ENCODE peak calls at places on chromosomes 5 and 9, in nine cellular contexts. Y, L, E, Z, Q, B, I, F and N are unnamed samples.
A peak's percentile ranks its signal among the peaks of the same experiment; 100 is the strongest.

GRCh38 chr5:171920765-171921391 is 85.6 kb downstream of the FBXW11 start:
- DNase-seq in F (no peak), L (no peak), I (no peak), Q (no peak), E (no peak), Y (no peak), Z (no peak), B (no peak), N (no peak)

GRCh38 chr9:128214571-128215490 is 11.7 kb downstream of the DNM1 start:
- DNase-seq in Y (peak; percentile 44), Q (no peak), F (no peak), I (no peak), L (no peak), B (no peak), Z (no peak), E (no peak), N (no peak)

GRCh38 chr5:134446938-134447337 is 35.3 kb upstream of the CDKN2AIPNL start:
- DNase-seq in Q (no peak), Y (no peak), I (no peak), Z (no peak), F (no peak), E (no peak), L (no peak), B (peak; percentile 54), N (peak; percentile 84)

GRCh38 chr5:163867738-163868137 is 362.3 kb downstream of the MAT2B start:
- DNase-seq in Z (peak; percentile 37), I (no peak), E (no peak), Y (no peak), B (no peak), Q (no peak), F (no peak), L (peak; percentile 65), N (no peak)

GRCh38 chr5:140084466-140084865 is 29.4 kb upstream of the PURA start:
- DNase-seq in Z (no peak), E (no peak), I (no peak), L (no peak), Q (no peak), F (no peak), Y (no peak), B (no peak), N (no peak)

GRCh38 chr9:108093773-108094675 is 604.5 kb upstream of the KLF4 start:
- DNase-seq in Q (peak; percentile 95), B (no peak), I (peak; percentile 97), L (no peak), F (no peak), E (no peak), Y (peak; percentile 90), Z (peak; percentile 30), N (peak; percentile 17)

GRCh38 chr9:73349476-73349875 is 197.8 kb downstream of the ANXA1 start:
- DNase-seq in I (no peak), L (no peak), E (no peak), Q (peak; percentile 5), Z (no peak), Y (no peak), B (no peak), F (no peak), N (no peak)

GRCh38 chr5:61965074-61965473 is 340.9 kb upstream of the KIF2A start:
- DNase-seq in I (no peak), Y (no peak), Q (peak; percentile 8), B (no peak), Z (peak; percentile 19), F (no peak), E (no peak), L (no peak), N (no peak)

GRCh38 chr5:92309336-92309991 is 926.3 kb upstream of the ARRDC3 start:
- DNase-seq in E (no peak), F (no peak), I (peak; percentile 13), Z (peak; percentile 78), L (peak; percentile 59), Y (peak; percentile 61), B (peak; percentile 20), Q (peak; percentile 1), N (peak; percentile 60)

GRCh38 chr5:54264574-54264973 is 45.8 kb downstream of the ARL15 start:
- DNase-seq in Y (no peak), L (no peak), Q (no peak), Z (no peak), F (no peak), B (no peak), I (no peak), E (no peak), N (no peak)

GRCh38 chr5:131539251-131539650 is 95.8 kb downstream of the RAPGEF6 start:
- DNase-seq in E (no peak), F (no peak), L (no peak), Q (no peak), I (no peak), Z (no peak), Y (no peak), B (no peak), N (no peak)

GRCh38 chr5:93058309-93058708 is 522.7 kb downstream of the NR2F1-AS1 start:
- DNase-seq in Y (peak; percentile 81), I (no peak), E (no peak), Q (peak; percentile 46), L (peak; percentile 92), Z (peak; percentile 97), B (no peak), F (no peak), N (no peak)

GRCh38 chr5:140073296-140073695 is 30.2 kb upstream of the NRG2 start:
- DNase-seq in Y (peak; percentile 45), I (no peak), E (no peak), F (peak; percentile 4), Z (peak; percentile 42), B (peak; percentile 41), Q (no peak), L (peak; percentile 17), N (peak; percentile 78)

GRCh38 chr5:32668552-32668951 is 42.6 kb upstream of the NPR3 start:
- DNase-seq in Z (no peak), I (no peak), F (no peak), Y (no peak), Q (no peak), B (no peak), L (no peak), E (no peak), N (no peak)

GRCh38 chr5:122493091-122493775 is 181.2 kb downstream of the SNCAIP start:
- DNase-seq in I (no peak), Y (no peak), F (no peak), L (no peak), E (no peak), B (no peak), Z (no peak), Q (no peak), N (no peak)

GRCh38 chr9:137429546-137429890 is 6.3 kb downstream of the NOXA1 start:
- DNase-seq in Y (no peak), I (no peak), L (no peak), F (no peak), Z (no peak), Q (no peak), E (no peak), B (no peak), N (no peak)

GRCh38 chr9:131667576-131667975 is 72.3 kb downstream of the RAPGEF1 start:
- DNase-seq in I (no peak), Z (no peak), B (no peak), Y (no peak), L (no peak), F (no peak), Q (no peak), E (no peak), N (no peak)

GRCh38 chr9:72954431-72955420 is 1.9 kb upstream of the ALDH1A1 start:
- DNase-seq in L (no peak), Z (peak; percentile 43), Y (no peak), I (no peak), Q (no peak), E (no peak), F (no peak), B (no peak), N (no peak)

GRCh38 chr5:143180751-143181150 is 222.7 kb downstream of the NR3C1 start:
- DNase-seq in Y (no peak), Q (no peak), F (no peak), B (no peak), E (no peak), I (no peak), Z (no peak), L (no peak), N (no peak)

DNA sequence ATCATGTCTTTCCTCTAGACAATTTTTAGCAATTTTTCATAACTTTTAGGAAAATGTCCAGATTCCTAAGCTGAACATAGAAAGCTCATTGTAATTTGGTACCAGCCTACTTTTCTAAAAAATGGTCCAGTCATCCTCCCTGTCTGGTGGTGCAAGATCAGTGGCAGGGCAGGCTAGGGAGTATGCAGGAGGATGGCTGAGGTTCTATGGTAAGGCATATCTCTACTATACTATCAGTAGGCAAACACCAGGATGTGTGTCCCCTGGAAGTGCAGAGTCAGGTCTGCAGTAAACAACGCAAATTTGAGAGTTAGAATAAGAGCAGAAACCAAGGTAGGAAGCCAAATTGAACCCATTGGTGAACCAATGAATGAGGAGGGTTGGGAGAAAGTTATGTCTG is 22.8 kb upstream of the RFX3 start:
- DNase-seq in B (no peak), Y (no peak), Z (no peak), Q (no peak), E (no peak), L (no peak), F (no peak), I (no peak), N (no peak)
- H3K4me1 ChIP-seq in B (no peaks in the 10 kb centered on the region), Y (no peaks in the 10 kb centered on the region), Z (no peaks in the 10 kb centered on the region), Q (no peaks in the 10 kb centered on the region), E (no peaks in the 10 kb centered on the region), L (no peaks in the 10 kb centered on the region), F (no peaks in the 10 kb centered on the region), I (no peaks in the 10 kb centered on the region), N (peaks cover 7% of the 10 kb centered on the region)

DNA sequence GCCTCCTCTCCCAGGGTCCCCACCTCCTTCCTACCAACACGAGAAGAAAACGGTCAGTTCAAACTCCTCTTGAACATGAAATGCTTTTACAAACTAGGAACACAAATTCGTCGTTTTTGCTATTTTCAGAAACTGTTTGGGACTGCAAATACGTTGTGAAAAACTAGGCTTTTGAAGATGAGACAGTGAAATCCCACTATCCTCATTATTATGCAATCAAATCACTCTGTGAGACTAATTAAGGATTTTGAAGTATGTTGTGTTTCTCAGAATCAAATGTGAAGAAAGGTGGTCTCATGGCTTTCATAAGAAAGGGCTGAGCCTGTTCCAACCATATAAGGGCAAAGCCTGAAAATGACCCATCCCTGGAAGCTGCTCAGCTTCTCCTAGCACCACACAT is 33.2 kb downstream of the CDH6 start:
- DNase-seq in Y (no peak), F (no peak), Z (no peak), B (no peak), I (no peak), L (no peak), Q (no peak), E (no peak), N (no peak)
- H2AFZ ChIP-seq in Y (no peak overlapping the region), F (no peak overlapping the region), Z (no peak overlapping the region), B (no peak overlapping the region), I (no peak overlapping the region), L (no peak overlapping the region), Q (no peak overlapping the region), E (no peak overlapping the region), N (no peak overlapping the region)

DNA sequence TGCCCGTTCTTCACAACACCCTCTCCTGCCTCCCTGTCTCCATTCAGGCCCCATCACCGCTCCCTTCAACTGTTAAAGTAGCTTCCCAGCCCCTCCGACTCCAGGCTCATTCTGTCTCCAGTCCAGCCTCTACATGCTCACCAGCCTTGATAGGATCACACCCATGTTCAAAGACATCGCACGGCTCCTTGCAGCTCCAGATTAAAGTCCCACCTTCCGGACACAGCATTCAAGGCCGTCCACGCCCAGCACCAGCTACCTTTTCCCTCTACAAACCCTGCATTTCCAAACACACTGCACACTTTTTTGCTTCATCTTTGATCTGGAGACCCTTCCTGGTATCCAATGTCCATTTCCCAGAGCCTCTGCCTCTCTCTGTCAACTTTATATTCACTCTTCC is 6.4 kb downstream of the GABBR2 start:
- DNase-seq in Z (no peak), B (no peak), Q (no peak), F (no peak), E (no peak), Y (no peak), I (no peak), L (no peak), N (no peak)
- H3K4me2 ChIP-seq in Z (no peak overlapping the region), B (no peak overlapping the region), Q (no peak overlapping the region), F (no peak overlapping the region), E (no peak overlapping the region), Y (no peak overlapping the region), I (no peak overlapping the region), L (no peak overlapping the region), N (no peak overlapping the region)

GRCh38 chr9:20290287-20290686 is 332.0 kb downstream of the MLLT3 start:
- DNase-seq in Y (no peak), F (no peak), E (no peak), I (no peak), Z (no peak), Q (no peak), B (no peak), L (no peak), N (no peak)
- H3K4me1 ChIP-seq in Y (no peaks in the 10 kb centered on the region), F (peaks cover 11% of the 10 kb centered on the region), E (no peaks in the 10 kb centered on the region), I (no peaks in the 10 kb centered on the region), Z (no peaks in the 10 kb centered on the region), Q (peaks cover 5% of the 10 kb centered on the region), B (no peaks in the 10 kb centered on the region), L (peaks cover 3% of the 10 kb centered on the region), N (no peaks in the 10 kb centered on the region)